ENCODE peak calls at places on chromosomes 2 and 18, in four cellular contexts. E, F, L and W are unnamed samples.

GRCh38 chr2:1140389-1141003 is 189.8 kb downstream of the SNTG2 start:
- DNase-seq in E (peak), F (no peak), L (peak), W (peak)

GRCh38 chr2:183029219-183029618 is 9.0 kb downstream of the NCKAP1 start:
- DNase-seq in L (no peak), E (no peak), F (peak), W (no peak)

GRCh38 chr2:10124538-10125045 is 2.1 kb downstream of the RRM2 start:
- DNase-seq in F (peak), L (peak), E (peak), W (peak)

GRCh38 chr18:12621737-12622306 is 36.1 kb downstream of the SPIRE1 start:
- DNase-seq in L (peak), E (no peak), F (peak), W (no peak)

GRCh38 chr2:237253046-237253723 is 160.8 kb downstream of the COL6A3 start:
- DNase-seq in L (no peak), F (no peak), E (peak), W (no peak)

GRCh38 chr2:73995810-73996209 is 11.1 kb downstream of the TET3 start:
- DNase-seq in E (no peak), L (peak), F (no peak), W (no peak)

GRCh38 chr18:78788161-78788560 is 191.5 kb upstream of the SALL3 start:
- DNase-seq in E (no peak), L (no peak), F (no peak), W (no peak)

GRCh38 chr18:48166971-48167370 is 236.5 kb upstream of the SMAD2 start:
- DNase-seq in F (no peak), L (no peak), E (no peak), W (no peak)

GRCh38 chr2:210663574-210663973 is 107.2 kb downstream of the CPS1 start:
- DNase-seq in L (peak), F (peak), E (no peak), W (peak)

GRCh38 chr2:73284296-73285161 is at the start of gene FBXO41:
- DNase-seq in F (peak), E (peak), L (peak), W (peak)

GRCh38 chr2:80392446-80392845 is 87.9 kb upstream of the LRRTM1 start:
- DNase-seq in E (no peak), F (peak), L (no peak), W (no peak)

GRCh38 chr2:148957023-148957422 is 81.5 kb upstream of the LYPD6B start:
- DNase-seq in L (no peak), E (no peak), F (no peak), W (no peak)

GRCh38 chr2:39124770-39125075 is 3.9 kb upstream of the SOS1 start:
- DNase-seq in L (peak), F (no peak), E (no peak), W (no peak)

GRCh38 chr2:8650256-8650655 is 31.6 kb upstream of the ID2 start:
- DNase-seq in F (no peak), E (no peak), L (no peak), W (no peak)

GRCh38 chr2:113084249-113085000 is 16.7 kb downstream of the IL1F10 start:
- DNase-seq in F (no peak), L (no peak), E (no peak), W (no peak)

GRCh38 chr2:34652636-34653035 is 1053.5 kb upstream of the FAM98A start:
- DNase-seq in E (no peak), F (no peak), L (no peak), W (peak)

GRCh38 chr2:210655229-210655628 is 98.8 kb downstream of the CPS1 start:
- DNase-seq in E (no peak), F (peak), L (no peak), W (no peak)

GRCh38 chr2:187775651-187776050 is 221.4 kb upstream of the TFPI start:
- DNase-seq in F (peak), E (no peak), L (no peak), W (no peak)

GRCh38 chr2:10285191-10285577 is 17.5 kb upstream of the HPCAL1 start:
- DNase-seq in F (no peak), E (no peak), L (no peak), W (no peak)

GRCh38 chr2:23904692-23905091 is 22.2 kb downstream of the ATAD2B start:
- DNase-seq in L (no peak), F (peak), E (no peak), W (no peak)

GRCh38 chr2:23901966-23902942 is 24.7 kb downstream of the ATAD2B start:
- DNase-seq in L (no peak), E (no peak), F (peak), W (no peak)

GRCh38 chr2:23904215-23904614 is 22.7 kb downstream of the ATAD2B start:
- DNase-seq in E (no peak), L (no peak), F (no peak), W (no peak)

GRCh38 chr2:23903034-23903433 is 23.9 kb downstream of the ATAD2B start:
- DNase-seq in F (no peak), E (no peak), L (no peak), W (no peak)

DNA sequence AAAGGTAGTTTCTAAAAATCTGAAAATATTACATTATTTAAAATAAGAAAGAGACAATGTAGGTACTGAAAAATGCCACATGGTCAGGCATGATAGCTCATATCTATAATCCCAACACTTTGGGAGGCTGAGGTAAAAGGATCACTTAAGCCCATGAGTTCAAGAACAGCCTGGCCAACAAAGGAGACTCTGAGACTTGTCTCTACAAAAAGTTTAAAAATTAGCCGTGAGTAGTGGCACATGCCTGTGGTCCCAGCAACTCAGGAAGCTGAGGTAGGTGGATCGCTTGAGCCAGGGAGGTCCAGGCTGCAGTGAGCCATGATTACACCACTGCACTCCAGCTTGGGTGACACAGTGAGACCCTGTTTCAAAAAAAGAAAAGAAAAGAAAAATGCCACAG is 21.8 kb downstream of the ATAD2B start:
- DNase-seq in L (no peak), E (no peak), F (peak), W (no peak)
- H3K4me2 ChIP-seq in L (peak), E (no peak), F (no peak), W (no peak)

DNA sequence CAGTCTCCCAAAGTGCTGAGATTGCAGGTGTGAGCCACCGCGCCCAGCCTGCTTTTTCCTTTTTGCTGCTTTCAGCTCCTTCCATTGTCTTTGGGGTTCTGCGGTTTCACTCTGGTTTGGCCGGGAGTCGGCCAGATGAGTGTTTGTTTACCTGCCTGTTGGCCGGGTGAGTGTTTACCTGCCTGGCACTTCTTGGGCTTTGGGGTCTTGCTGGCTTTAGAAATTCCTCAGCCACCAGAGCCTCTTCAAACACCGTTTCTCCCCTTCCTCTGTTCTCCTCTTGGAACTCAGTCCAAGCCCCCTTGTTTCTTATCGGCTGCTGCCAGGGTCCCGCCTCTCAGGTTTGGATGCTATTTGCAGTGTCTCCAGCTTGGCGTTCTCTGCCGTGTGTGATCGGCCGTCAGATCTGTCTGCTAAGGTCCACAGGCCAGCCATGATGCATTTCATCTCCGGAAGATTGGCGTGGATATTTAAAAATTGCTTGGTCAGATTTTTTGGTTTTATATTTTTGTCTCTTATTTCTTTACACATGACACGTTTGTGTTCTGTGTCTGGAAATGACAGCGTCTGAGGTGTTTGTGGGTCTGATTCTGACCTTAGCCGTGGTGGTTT is 14.2 kb upstream of the GAL3ST2 start:
- DNase-seq in F (no peak), E (peak), L (no peak), W (no peak)
- H3K4me2 ChIP-seq in F (no peak), E (no peak), L (no peak), W (no peak)

GRCh38 chr2:232634319-232635150 is 1.1 kb downstream of the EFHD1 start:
- DNase-seq in E (peak), L (no peak), F (no peak), W (no peak)
- H3K4me2 ChIP-seq in E (peak), L (peak), F (peak), W (peak)

GRCh38 chr2:119354860-119355259 is 11.8 kb downstream of the C2orf76 start:
- DNase-seq in E (no peak), F (no peak), L (no peak), W (no peak)

GRCh38 chr2:119350311-119350998 is 16.2 kb downstream of the C2orf76 start:
- DNase-seq in F (no peak), E (no peak), L (no peak), W (no peak)

GRCh38 chr2:119349289-119349688 is 17.3 kb downstream of the C2orf76 start:
- DNase-seq in E (no peak), L (no peak), F (no peak), W (no peak)

DNA sequence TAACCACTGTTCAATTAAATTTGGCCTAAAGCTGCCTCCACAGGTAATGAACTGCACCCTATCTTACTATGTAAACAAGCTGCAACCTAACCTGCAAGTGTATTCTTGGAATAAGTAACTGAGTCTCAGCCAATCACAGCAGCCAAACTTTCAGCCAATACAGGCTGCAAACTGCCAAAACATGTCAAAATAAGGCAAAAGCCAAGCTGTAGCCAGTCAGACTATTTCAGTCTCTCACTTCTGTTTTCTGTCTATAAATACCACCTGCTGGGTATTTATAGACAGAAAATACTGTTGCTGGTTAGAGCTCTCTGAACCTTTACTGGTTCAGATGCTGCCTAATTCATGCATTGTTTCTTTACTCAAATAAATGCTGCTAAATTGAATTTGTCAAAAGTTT is 14.3 kb downstream of the C2orf76 start:
- DNase-seq in L (no peak), E (no peak), F (no peak), W (no peak)
- H3K4me2 ChIP-seq in L (no peak), E (no peak), F (no peak), W (no peak)

GRCh38 chr18:38244360-38244940 is 678.9 kb upstream of the CELF4 start:
- DNase-seq in E (no peak), L (no peak), F (no peak), W (no peak)

GRCh38 chr18:38237796-38238195 is 672.2 kb upstream of the CELF4 start:
- DNase-seq in F (no peak), L (no peak), E (no peak), W (no peak)

GRCh38 chr18:38241216-38241615 is 675.6 kb upstream of the CELF4 start:
- DNase-seq in L (no peak), F (no peak), E (no peak), W (no peak)

GRCh38 chr18:38243291-38243690 is 677.7 kb upstream of the CELF4 start:
- DNase-seq in L (no peak), E (no peak), F (no peak), W (no peak)

DNA sequence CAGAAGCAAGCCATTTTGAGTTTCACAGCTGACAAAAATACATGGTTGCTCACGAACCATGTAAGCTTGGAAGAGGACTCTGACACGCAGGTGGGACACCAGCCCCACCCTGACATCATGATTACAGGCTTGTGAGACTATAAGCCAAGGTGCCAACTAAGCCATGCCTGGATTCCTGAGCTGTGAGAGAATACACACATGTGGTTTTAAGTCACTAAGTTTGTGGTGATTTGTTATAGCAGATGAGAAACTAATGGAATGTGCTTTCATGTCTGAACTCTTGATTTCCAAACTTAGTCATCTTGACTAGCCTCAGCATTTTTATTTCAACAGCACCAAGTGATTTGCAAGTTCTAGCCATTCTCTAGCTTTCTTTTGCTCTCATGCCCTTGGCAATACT is 676.1 kb upstream of the CELF4 start:
- DNase-seq in F (no peak), E (no peak), L (no peak), W (no peak)
- H3K4me2 ChIP-seq in F (no peak), E (no peak), L (no peak), W (no peak)

DNA sequence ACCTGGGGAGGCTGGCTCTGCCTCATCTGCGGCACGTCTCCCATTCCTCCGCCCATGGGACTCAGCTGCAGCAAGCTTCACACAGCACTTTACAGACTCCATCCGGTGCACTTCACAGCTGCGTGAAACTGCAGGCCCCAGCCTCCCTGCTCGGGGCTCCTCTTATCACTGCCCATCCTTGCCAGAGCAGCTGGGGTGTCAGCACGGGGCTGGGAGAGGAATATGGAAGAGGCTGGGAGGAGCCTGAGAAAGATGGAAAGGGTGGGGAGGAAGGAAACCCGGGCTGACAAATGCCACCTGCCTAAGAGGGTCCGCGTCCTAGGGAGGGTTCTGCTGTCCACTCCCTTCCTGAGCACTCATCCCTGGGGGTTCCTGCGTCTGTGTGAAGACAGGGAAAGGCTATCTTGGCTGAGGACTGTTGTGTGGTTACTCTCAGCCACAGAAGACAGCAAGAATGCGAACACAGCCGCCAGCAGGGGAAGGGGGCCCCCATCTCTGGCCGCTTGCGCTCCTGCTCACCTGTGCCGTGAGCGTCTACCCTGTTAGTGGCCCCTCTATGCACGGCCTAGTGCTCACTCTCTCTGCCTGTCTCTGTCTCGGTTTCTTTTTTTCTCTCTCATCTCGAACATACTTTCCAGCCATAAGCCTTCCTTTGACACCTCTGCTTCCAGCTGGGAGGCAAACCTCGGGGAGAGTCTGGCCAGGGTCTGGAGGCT is 206.9 kb upstream of the APCDD1 start:
- DNase-seq in L (no peak), F (no peak), E (no peak), W (no peak)
- H3K4me2 ChIP-seq in L (no peak), F (no peak), E (no peak), W (peak)